ENCODE peak calls at places on chromosomes 7 and 10, in six cellular contexts. One of them, this sample, is unnamed.

GRCh38 chr10:4472190-4472904 is 353.7 kb upstream of the AKR1E2 start:
- DNase-seq in K562: no peak
- DNase-seq in pancreas: no peak
- DNase-seq in left colon: no peak
- DNase-seq in GM03348: no peak
- DNase-seq in substantia nigra: no peak
- DNase-seq in this sample: no peak

GRCh38 chr7:2670720-2671391 is 17.1 kb upstream of the AMZ1 start:
- DNase-seq in pancreas: peak
- DNase-seq in GM03348: peak
- DNase-seq in left colon: peak
- DNase-seq in K562: peak
- DNase-seq in substantia nigra: peak
- DNase-seq in this sample: peak

GRCh38 chr7:106640368-106641141 is 20.4 kb downstream of the CCDC71L start:
- DNase-seq in left colon: no peak
- DNase-seq in GM03348: peak
- DNase-seq in pancreas: no peak
- DNase-seq in substantia nigra: no peak
- DNase-seq in K562: no peak
- DNase-seq in this sample: peak

GRCh38 chr7:91064938-91065337 is 199.3 kb upstream of the FZD1 start:
- DNase-seq in GM03348: peak
- DNase-seq in left colon: no peak
- DNase-seq in substantia nigra: no peak
- DNase-seq in K562: no peak
- DNase-seq in pancreas: no peak
- DNase-seq in this sample: no peak

GRCh38 chr10:101829561-101830315 is 11.5 kb upstream of the OGA start:
- DNase-seq in substantia nigra: no peak
- DNase-seq in K562: peak
- DNase-seq in left colon: peak
- DNase-seq in pancreas: no peak
- DNase-seq in GM03348: peak
- DNase-seq in this sample: peak

GRCh38 chr7:80127412-80128150 is 7.0 kb upstream of the GNAI1 start:
- DNase-seq in K562: no peak
- DNase-seq in left colon: no peak
- DNase-seq in substantia nigra: peak
- DNase-seq in pancreas: no peak
- DNase-seq in GM03348: no peak
- DNase-seq in this sample: peak

GRCh38 chr7:66013938-66014337 is 31.9 kb upstream of the GUSB start:
- DNase-seq in pancreas: no peak
- DNase-seq in substantia nigra: no peak
- DNase-seq in K562: peak
- DNase-seq in GM03348: peak
- DNase-seq in left colon: peak
- DNase-seq in this sample: peak

GRCh38 chr7:128777156-128778123 is 1.8 kb upstream of the OPN1SW start:
- DNase-seq in pancreas: no peak
- DNase-seq in substantia nigra: no peak
- DNase-seq in GM03348: no peak
- DNase-seq in K562: no peak
- DNase-seq in left colon: no peak
- DNase-seq in this sample: no peak